ENCODE peak calls at places on chromosomes 2 and 18, in eight cellular contexts. L is uterus; T is right atrium auricular region; G is effector memory CD4-positive, alpha-beta T cell; Y is IMR-90; C is psoas muscle; P is AG04450; I is A549. D is an unnamed sample.

GRCh38 chr2:175631247-175631628 is 370.8 kb downstream of the LNPK start:
- DNase-seq in L (no peak), T (no peak), G (no peak), Y (no peak), C (no peak), P (no peak), I (no peak), D (no peak)

GRCh38 chr2:15748736-15749323 is 157.2 kb downstream of the DDX1 start:
- DNase-seq in L (no peak), T (no peak), G (no peak), Y (no peak), C (no peak), P (no peak), I (peak; percentile 75), D (peak; percentile 50)

GRCh38 chr2:49656853-49657252 is 502.5 kb upstream of the FSHR start:
- DNase-seq in L (no peak), T (no peak), G (no peak), Y (no peak), C (no peak), P (no peak), I (no peak), D (no peak)

GRCh38 chr2:10732924-10733583 is 11.6 kb downstream of the ATP6V1C2 start:
- DNase-seq in L (no peak), T (no peak), G (no peak), Y (no peak), C (no peak), P (no peak), I (no peak), D (no peak)

GRCh38 chr2:3487931-3488554 is 31.3 kb downstream of the ADI1 start:
- DNase-seq in L (peak; percentile 9), T (no peak), G (no peak), Y (no peak), C (no peak), P (no peak), I (no peak), D (no peak)

GRCh38 chr2:15074751-15075700 is 442.5 kb downstream of the LRATD1 start:
- DNase-seq in L (no peak), T (no peak), G (no peak), Y (no peak), C (no peak), P (no peak), I (no peak), D (no peak)

GRCh38 chr2:134718956-134719814 is at the start of gene TMEM163:
- DNase-seq in L (no peak), T (no peak), G (no peak), Y (no peak), C (peak; percentile 17), P (no peak), I (no peak), D (peak; percentile 40)

GRCh38 chr18:55763805-55764204 is 175.8 kb upstream of the TCF4 start:
- DNase-seq in L (no peak), T (no peak), G (no peak), Y (peak; percentile 11), C (no peak), P (no peak), I (no peak), D (no peak)

GRCh38 chr18:6145645-6146308 is 250.5 kb upstream of the TMEM200C start:
- DNase-seq in L (no peak), T (no peak), G (no peak), Y (no peak), C (no peak), P (no peak), I (no peak), D (peak; percentile 94)

GRCh38 chr2:15040429-15041084 is 408.0 kb downstream of the LRATD1 start:
- DNase-seq in L (no peak), T (no peak), G (no peak), Y (no peak), C (no peak), P (no peak), I (no peak), D (no peak)

GRCh38 chr2:209138079-209138478 is 285.8 kb upstream of the MAP2 start:
- DNase-seq in L (no peak), T (no peak), G (no peak), Y (no peak), C (no peak), P (no peak), I (no peak), D (no peak)

GRCh38 chr2:163751696-163752095 is 15.9 kb upstream of the FIGN start:
- DNase-seq in L (no peak), T (no peak), G (no peak), Y (no peak), C (no peak), P (no peak), I (no peak), D (no peak)

GRCh38 chr2:37414470-37414949 is 70.1 kb downstream of the QPCT start:
- DNase-seq in L (peak; percentile 44), T (no peak), G (no peak), Y (peak; percentile 81), C (no peak), P (peak; percentile 56), I (peak; percentile 69), D (no peak)

GRCh38 chr2:196160101-196160500 is 11.3 kb downstream of the STK17B start:
- DNase-seq in L (no peak), T (no peak), G (peak; percentile 65), Y (peak; percentile 92), C (no peak), P (peak; percentile 71), I (no peak), D (no peak)

GRCh38 chr2:43225788-43226557 is 433 bp downstream of the ZFP36L2 start:
- DNase-seq in L (peak; percentile 66), T (no peak), G (peak; percentile 61), Y (peak; percentile 68), C (peak; percentile 79), P (no peak), I (peak; percentile 65), D (peak; percentile 51)

GRCh38 chr18:80148316-80149199 is 39.5 kb downstream of the ADNP2 start:
- DNase-seq in L (no peak), T (no peak), G (no peak), Y (no peak), C (no peak), P (no peak), I (no peak), D (peak; percentile 41)

GRCh38 chr18:79525556-79526467 is 130.1 kb downstream of the NFATC1 start:
- DNase-seq in L (peak; percentile 12), T (peak; percentile 70), G (no peak), Y (no peak), C (peak; percentile 56), P (no peak), I (no peak), D (peak; percentile 45)

GRCh38 chr2:85949280-85949679 is 60.5 kb upstream of the ST3GAL5 start:
- DNase-seq in L (no peak), T (peak; percentile 71), G (no peak), Y (no peak), C (no peak), P (no peak), I (no peak), D (peak; percentile 84)

GRCh38 chr2:165406053-165406628 is 63.4 kb upstream of the CSRNP3 start:
- DNase-seq in L (no peak), T (no peak), G (no peak), Y (no peak), C (no peak), P (no peak), I (no peak), D (no peak)

DNA sequence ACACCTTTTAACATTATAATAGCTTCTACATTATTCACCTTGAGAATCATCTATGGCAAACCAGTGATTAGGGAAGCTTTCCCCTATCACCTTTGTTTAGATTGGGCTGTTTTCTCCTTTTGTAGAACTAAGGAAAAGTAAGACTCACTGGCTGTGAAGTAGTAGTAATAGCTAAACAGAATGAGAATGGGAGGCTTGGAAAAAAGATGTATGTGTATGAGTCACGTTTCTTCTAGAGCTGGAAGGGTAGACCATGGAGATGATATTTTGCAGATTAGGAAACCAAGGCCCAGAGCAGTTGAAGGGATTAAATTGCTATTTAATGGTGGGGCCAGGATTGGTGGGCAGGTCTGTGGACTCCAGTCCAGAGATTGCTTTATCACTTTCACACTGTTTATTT is 214.5 kb downstream of the MCFD2 start:
- DNase-seq in L (no peak), T (no peak), G (no peak), Y (peak; percentile 72), C (no peak), P (no peak), I (no peak), D (no peak)
- H3K4me3 ChIP-seq in L (peak overlapping the region; percentile 96), T (no peak overlapping the region), G (no peak overlapping the region), Y (peak overlapping the region; percentile 99), C (peak overlapping the region; percentile 85), P (peak overlapping the region; percentile 85), I (peak overlapping the region; percentile 74), D (no peak overlapping the region)

GRCh38 chr18:65751145-65752085 is 603 bp downstream of the CDH7 start:
- DNase-seq in L (no peak), T (no peak), G (no peak), Y (no peak), C (no peak), P (no peak), I (no peak), D (no peak)
- H3K4me3 ChIP-seq in L (no peak overlapping the region), T (no peak overlapping the region), G (no peak overlapping the region), Y (no peak overlapping the region), C (peak overlapping the region; percentile 47), P (no peak overlapping the region), I (peak overlapping the region; percentile 38), D (no peak overlapping the region)

GRCh38 chr2:74146929-74147728 is 583 bp downstream of the BOLA3 start:
- DNase-seq in L (no peak), T (peak; percentile 58), G (no peak), Y (peak; percentile 34), C (peak; percentile 30), P (no peak), I (peak; percentile 28), D (no peak)
- H3K4me3 ChIP-seq in L (peak overlapping the region; percentile 82), T (peak overlapping the region; percentile 73), G (peak overlapping the region; percentile 90), Y (peak overlapping the region; percentile 68), C (peak overlapping the region; percentile 89), P (peak overlapping the region; percentile 77), I (peak overlapping the region; percentile 82), D (peak overlapping the region; percentile 38)

GRCh38 chr18:13216732-13217465 is 1.7 kb upstream of the LDLRAD4 start:
- DNase-seq in L (peak; percentile 39), T (no peak), G (peak; percentile 31), Y (no peak), C (peak; percentile 64), P (no peak), I (no peak), D (peak; percentile 47)

GRCh38 chr18:13218376-13219011 is at the start of gene LDLRAD4:
- DNase-seq in L (peak; percentile 47), T (peak; percentile 71), G (peak; percentile 19), Y (no peak), C (peak; percentile 58), P (no peak), I (no peak), D (peak; percentile 55)

GRCh38 chr18:13217971-13218375 is 587 bp upstream of the LDLRAD4 start:
- DNase-seq in L (peak; percentile 43), T (no peak), G (no peak), Y (no peak), C (no peak), P (no peak), I (no peak), D (peak; percentile 46)

GRCh38 chr18:13217466-13217961 is 1.0 kb upstream of the LDLRAD4 start:
- DNase-seq in L (peak; percentile 49), T (peak; percentile 78), G (peak; percentile 46), Y (peak; percentile 3), C (peak; percentile 72), P (no peak), I (no peak), D (peak; percentile 66)

DNA sequence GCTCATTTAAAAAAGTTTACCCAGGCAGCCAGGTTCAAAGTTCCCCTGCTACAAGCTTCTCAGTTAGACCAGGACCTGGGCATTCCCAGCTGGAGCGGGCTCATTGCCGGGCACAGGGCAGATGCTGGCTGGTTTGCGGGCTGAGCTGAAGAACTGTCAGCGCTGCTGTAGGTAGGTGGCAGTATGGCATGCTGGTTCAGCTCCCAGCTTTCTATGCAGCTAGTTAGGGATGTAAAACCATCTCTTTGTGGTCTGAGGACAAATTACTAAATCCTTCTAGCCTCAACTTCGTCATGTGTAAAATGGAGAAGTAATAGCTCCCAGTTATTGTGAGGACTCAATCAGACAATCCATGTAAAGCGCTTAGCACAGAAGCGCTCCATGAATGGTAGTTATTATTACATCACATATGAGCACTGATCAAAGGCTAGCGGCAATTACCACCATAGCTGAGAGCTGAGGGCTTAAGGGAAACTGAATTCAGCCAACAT is 2.4 kb upstream of the LDLRAD4 start:
- DNase-seq in L (peak; percentile 69), T (peak; percentile 89), G (peak; percentile 30), Y (peak; percentile 47), C (peak; percentile 56), P (no peak), I (peak; percentile 56), D (peak; percentile 78)
- H3K4me3 ChIP-seq in L (no peak overlapping the region), T (no peak overlapping the region), G (peak overlapping the region; percentile 38), Y (no peak overlapping the region), C (peak overlapping the region; percentile 19), P (no peak overlapping the region), I (no peak overlapping the region), D (no peak overlapping the region)

D was measured in thyroid gland.